ENCODE peak calls at places on chromosomes 7 and 10, in five cellular contexts. N is pons; I is activated T-cell treated with anti-CD3 and anti-CD28 coated beads, Interleukin-2, amount 50 U/mL, for 4 hours; F is HuH-7.5; Z is NCI-H1417. A is an unnamed sample.

GRCh38 chr10:34776090-34776690 is 38.9 kb downstream of the PARD3 start:
- DNase-seq in N (no peak), I (no peak), F (no peak), Z (no peak), A (no peak)

GRCh38 chr7:83562289-83562688 is 86.7 kb downstream of the SEMA3E start:
- DNase-seq in N (no peak), I (no peak), F (no peak), Z (no peak), A (no peak)

GRCh38 chr10:132448248-132448731 is 51.3 kb downstream of the PWWP2B start:
- DNase-seq in N (no peak), I (no peak), F (peak), Z (no peak), A (peak)

GRCh38 chr10:86180861-86181260 is 185.7 kb downstream of the GRID1 start:
- DNase-seq in N (no peak), I (no peak), F (no peak), Z (no peak), A (no peak)

GRCh38 chr10:132107211-132107946 is 41.6 kb downstream of the JAKMIP3 start:
- DNase-seq in N (peak), I (no peak), F (no peak), Z (no peak), A (no peak)

GRCh38 chr7:134891262-134892001 is 94.9 kb upstream of the AGBL3 start:
- DNase-seq in N (peak), I (no peak), F (peak), Z (no peak), A (peak)

GRCh38 chr7:111532625-111533024 is 29.7 kb downstream of the IMMP2L start:
- DNase-seq in N (peak), I (no peak), F (no peak), Z (peak), A (no peak)

GRCh38 chr7:79096361-79096805 is 357.1 kb downstream of the MAGI2 start:
- DNase-seq in N (no peak), I (no peak), F (no peak), Z (no peak), A (no peak)

GRCh38 chr7:1794888-1795542 is 124.9 kb downstream of the ELFN1 start:
- DNase-seq in N (no peak), I (no peak), F (no peak), Z (no peak), A (peak)

GRCh38 chr10:34102917-34103506 is 712.1 kb downstream of the PARD3 start:
- DNase-seq in N (no peak), I (no peak), F (no peak), Z (no peak), A (no peak)

GRCh38 chr10:58641095-58641531 is 128.4 kb downstream of the BICC1 start:
- DNase-seq in N (peak), I (no peak), F (peak), Z (peak), A (peak)

GRCh38 chr7:28507538-28508282 is 95.4 kb downstream of the CREB5 start:
- DNase-seq in N (no peak), I (no peak), F (no peak), Z (no peak), A (no peak)

GRCh38 chr10:89115876-89116627 is 91.1 kb downstream of the CH25H start:
- DNase-seq in N (peak), I (no peak), F (no peak), Z (no peak), A (peak)

GRCh38 chr7:139875821-139876241 is 46.8 kb downstream of the TBXAS1 start:
- DNase-seq in N (no peak), I (no peak), F (no peak), Z (no peak), A (no peak)

GRCh38 chr7:64872351-64872750 is 30.7 kb upstream of the ZNF273 start:
- DNase-seq in N (no peak), I (no peak), F (no peak), Z (no peak), A (no peak)

GRCh38 chr7:1695800-1696454 is 25.9 kb downstream of the ELFN1 start:
- DNase-seq in N (no peak), I (no peak), F (no peak), Z (no peak), A (no peak)

GRCh38 chr10:117364121-117364960 is 10.9 kb downstream of the PDZD8 start:
- DNase-seq in N (no peak), I (no peak), F (no peak), Z (no peak), A (no peak)

GRCh38 chr10:45505336-45505735 is 131.3 kb downstream of the ALOX5 start:
- DNase-seq in N (no peak), I (no peak), F (no peak), Z (no peak), A (peak)

GRCh38 chr7:30049173-30049572 is 21.0 kb downstream of the PLEKHA8 start:
- DNase-seq in N (no peak), I (no peak), F (no peak), Z (no peak), A (no peak)

GRCh38 chr7:43758029-43758860 is at the start of gene BLVRA:
- DNase-seq in N (peak), I (peak), F (peak), Z (no peak), A (peak)

GRCh38 chr7:129356176-129356575 is 78.1 kb upstream of the STRIP2 start:
- DNase-seq in N (no peak), I (no peak), F (no peak), Z (no peak), A (no peak)

GRCh38 chr10:33291053-33291592 is 43.3 kb downstream of the NRP1 start:
- DNase-seq in N (no peak), I (no peak), F (no peak), Z (no peak), A (peak)

GRCh38 chr7:106170216-106170615 is 58.1 kb upstream of the SYPL1 start:
- DNase-seq in N (no peak), I (no peak), F (no peak), Z (no peak), A (no peak)

GRCh38 chr10:28090506-28090905 is 91.6 kb upstream of the ODAD2 start:
- DNase-seq in N (no peak), I (no peak), F (no peak), Z (no peak), A (peak)

GRCh38 chr7:44081266-44081748 is 1.0 kb downstream of the POLM start:
- DNase-seq in N (no peak), I (no peak), F (no peak), Z (no peak), A (no peak)

GRCh38 chr7:26664735-26665420 is 199.5 kb downstream of the SKAP2 start:
- DNase-seq in N (peak), I (peak), F (no peak), Z (peak), A (peak)

GRCh38 chr10:19921300-19922140 is 105.3 kb downstream of the PLXDC2 start:
- DNase-seq in N (peak), I (no peak), F (no peak), Z (no peak), A (no peak)

GRCh38 chr7:75983471-75984129 is 10.8 kb downstream of the TMEM120A start:
- DNase-seq in N (no peak), I (no peak), F (no peak), Z (no peak), A (no peak)

GRCh38 chr10:121450247-121450646 is 148.0 kb downstream of the FGFR2 start:
- DNase-seq in N (peak), I (no peak), F (no peak), Z (no peak), A (no peak)

GRCh38 chr7:70571403-70571911 is 560.5 kb upstream of the GALNT17 start:
- DNase-seq in N (no peak), I (no peak), F (no peak), Z (no peak), A (no peak)

GRCh38 chr7:39644170-39644569 is 20.8 kb downstream of the RALA start:
- DNase-seq in N (no peak), I (no peak), F (no peak), Z (no peak), A (peak)

GRCh38 chr10:34906021-34906965 is 91.2 kb upstream of the PARD3 start:
- DNase-seq in N (no peak), I (no peak), F (peak), Z (peak), A (no peak)

GRCh38 chr7:152435384-152436278 is at the start of gene KMT2C:
- DNase-seq in N (no peak), I (peak), F (peak), Z (peak), A (peak)

GRCh38 chr7:29231671-29232267 is 37.2 kb downstream of the CHN2 start:
- DNase-seq in N (no peak), I (no peak), F (no peak), Z (no peak), A (no peak)

GRCh38 chr10:21670391-21670790 is 136.4 kb downstream of the MLLT10 start:
- DNase-seq in N (no peak), I (no peak), F (no peak), Z (no peak), A (no peak)

GRCh38 chr10:108490931-108491330 is 1326.4 kb upstream of the SORCS1 start:
- DNase-seq in N (no peak), I (no peak), F (no peak), Z (no peak), A (no peak)

GRCh38 chr10:92757066-92757716 is 67.4 kb downstream of the HHEX start:
- DNase-seq in N (peak), I (no peak), F (peak), Z (no peak), A (peak)

GRCh38 chr10:49164587-49165188 is 23.5 kb downstream of the TMEM273 start:
- DNase-seq in N (peak), I (no peak), F (peak), Z (no peak), A (no peak)

A was measured in RPMI7951.